ENCODE peak calls at places on chromosomes 4 and X, in six cellular contexts. One of them, this sample, is unnamed.

GRCh38 chr4:123869517-123870282 is 473.1 kb downstream of the SPRY1 start:
- DNase-seq in neural progenitor cell: no peak
- DNase-seq in fibroblast of the aortic adventitia: no peak
- DNase-seq in breast epithelium: no peak
- DNase-seq in HL-60: no peak
- DNase-seq in B cell: no peak
- DNase-seq in this sample: no peak

GRCh38 chr4:39970559-39971270 is 7.0 kb downstream of the PDS5A start:
- DNase-seq in neural progenitor cell: peak; percentile 1
- DNase-seq in fibroblast of the aortic adventitia: no peak
- DNase-seq in breast epithelium: no peak
- DNase-seq in HL-60: no peak
- DNase-seq in B cell: no peak
- DNase-seq in this sample: no peak

GRCh38 chr4:77104405-77105292 is 28.9 kb upstream of the CCNI start:
- DNase-seq in neural progenitor cell: no peak
- DNase-seq in fibroblast of the aortic adventitia: peak; percentile 32
- DNase-seq in breast epithelium: peak; percentile 94
- DNase-seq in HL-60: no peak
- DNase-seq in B cell: no peak
- DNase-seq in this sample: no peak

GRCh38 chr4:48645225-48645794 is 134.8 kb downstream of the FRYL start:
- DNase-seq in neural progenitor cell: no peak
- DNase-seq in fibroblast of the aortic adventitia: peak; percentile 62
- DNase-seq in breast epithelium: no peak
- DNase-seq in HL-60: no peak
- DNase-seq in B cell: no peak
- DNase-seq in this sample: no peak

GRCh38 chr4:94961420-94961819 is 203.7 kb downstream of the BMPR1B start:
- DNase-seq in neural progenitor cell: no peak
- DNase-seq in fibroblast of the aortic adventitia: peak; percentile 50
- DNase-seq in breast epithelium: no peak
- DNase-seq in HL-60: no peak
- DNase-seq in B cell: no peak
- DNase-seq in this sample: no peak

GRCh38 chrX:134469481-134469880 is 9.5 kb downstream of the HPRT1 start:
- DNase-seq in neural progenitor cell: no peak
- DNase-seq in fibroblast of the aortic adventitia: peak; percentile 48
- DNase-seq in breast epithelium: no peak
- DNase-seq in HL-60: no peak
- DNase-seq in B cell: no peak
- DNase-seq in this sample: no peak

GRCh38 chrX:100682939-100683338 is 38.9 kb downstream of the SRPX2 start:
- DNase-seq in neural progenitor cell: no peak
- DNase-seq in fibroblast of the aortic adventitia: no peak
- DNase-seq in breast epithelium: no peak
- DNase-seq in HL-60: no peak
- DNase-seq in B cell: no peak
- DNase-seq in this sample: no peak

GRCh38 chr4:86043755-86044592 is 315.9 kb downstream of the MAPK10 start:
- DNase-seq in neural progenitor cell: peak; percentile 51
- DNase-seq in fibroblast of the aortic adventitia: peak; percentile 81
- DNase-seq in breast epithelium: no peak
- DNase-seq in HL-60: no peak
- DNase-seq in B cell: peak; percentile 18
- DNase-seq in this sample: peak; percentile 8

GRCh38 chrX:10549280-10549679 is 71.1 kb downstream of the MID1 start:
- DNase-seq in neural progenitor cell: no peak
- DNase-seq in fibroblast of the aortic adventitia: no peak
- DNase-seq in breast epithelium: no peak
- DNase-seq in HL-60: no peak
- DNase-seq in B cell: no peak
- DNase-seq in this sample: no peak

GRCh38 chr4:153241970-153242847 is 38.0 kb downstream of the TRIM2 start:
- DNase-seq in neural progenitor cell: no peak
- DNase-seq in fibroblast of the aortic adventitia: no peak
- DNase-seq in breast epithelium: no peak
- DNase-seq in HL-60: no peak
- DNase-seq in B cell: no peak
- DNase-seq in this sample: no peak

GRCh38 chr4:93764647-93765246 is 63.8 kb upstream of the ATOH1 start:
- DNase-seq in neural progenitor cell: peak; percentile 55
- DNase-seq in fibroblast of the aortic adventitia: peak; percentile 56
- DNase-seq in breast epithelium: no peak
- DNase-seq in HL-60: no peak
- DNase-seq in B cell: peak; percentile 21
- DNase-seq in this sample: peak; percentile 38

GRCh38 chr4:23857353-23857752 is 32.5 kb downstream of the PPARGC1A start:
- DNase-seq in neural progenitor cell: no peak
- DNase-seq in fibroblast of the aortic adventitia: peak; percentile 11
- DNase-seq in breast epithelium: no peak
- DNase-seq in HL-60: no peak
- DNase-seq in B cell: no peak
- DNase-seq in this sample: no peak
- TF ChIP-seq CTCF in neural progenitor cell: peak; percentile 14
- TF ChIP-seq CTCF in fibroblast of the aortic adventitia: no peak
- TF ChIP-seq CTCF in breast epithelium: no peak
- TF ChIP-seq CTCF in HL-60: no peak
- TF ChIP-seq CTCF in B cell: no peak
- TF ChIP-seq CTCF in this sample: no peak

GRCh38 chr4:141306331-141306730 is 85.6 kb downstream of the ZNF330 start:
- DNase-seq in neural progenitor cell: no peak
- DNase-seq in fibroblast of the aortic adventitia: no peak
- DNase-seq in breast epithelium: no peak
- DNase-seq in HL-60: peak; percentile 2
- DNase-seq in B cell: no peak
- DNase-seq in this sample: no peak
- TF ChIP-seq CTCF in neural progenitor cell: no peak
- TF ChIP-seq CTCF in fibroblast of the aortic adventitia: no peak
- TF ChIP-seq CTCF in breast epithelium: no peak
- TF ChIP-seq CTCF in HL-60: no peak
- TF ChIP-seq CTCF in B cell: no peak
- TF ChIP-seq CTCF in this sample: no peak

GRCh38 chr4:55008166-55009056 is 117.0 kb downstream of the KDR start:
- DNase-seq in neural progenitor cell: peak; percentile 12
- DNase-seq in fibroblast of the aortic adventitia: no peak
- DNase-seq in breast epithelium: no peak
- DNase-seq in HL-60: no peak
- DNase-seq in B cell: no peak
- DNase-seq in this sample: peak; percentile 22
- TF ChIP-seq CTCF in neural progenitor cell: peak; percentile 52
- TF ChIP-seq CTCF in fibroblast of the aortic adventitia: peak; percentile 40
- TF ChIP-seq CTCF in breast epithelium: no peak
- TF ChIP-seq CTCF in HL-60: peak; percentile 24
- TF ChIP-seq CTCF in B cell: no peak
- TF ChIP-seq CTCF in this sample: no peak

GRCh38 chrX:41973208-41973607 is 49.9 kb upstream of the CASK start:
- DNase-seq in neural progenitor cell: no peak
- DNase-seq in fibroblast of the aortic adventitia: no peak
- DNase-seq in breast epithelium: no peak
- DNase-seq in HL-60: no peak
- DNase-seq in B cell: no peak
- DNase-seq in this sample: no peak

GRCh38 chrX:41971346-41971745 is 48.0 kb upstream of the CASK start:
- DNase-seq in neural progenitor cell: no peak
- DNase-seq in fibroblast of the aortic adventitia: no peak
- DNase-seq in breast epithelium: no peak
- DNase-seq in HL-60: no peak
- DNase-seq in B cell: no peak
- DNase-seq in this sample: no peak

DNA sequence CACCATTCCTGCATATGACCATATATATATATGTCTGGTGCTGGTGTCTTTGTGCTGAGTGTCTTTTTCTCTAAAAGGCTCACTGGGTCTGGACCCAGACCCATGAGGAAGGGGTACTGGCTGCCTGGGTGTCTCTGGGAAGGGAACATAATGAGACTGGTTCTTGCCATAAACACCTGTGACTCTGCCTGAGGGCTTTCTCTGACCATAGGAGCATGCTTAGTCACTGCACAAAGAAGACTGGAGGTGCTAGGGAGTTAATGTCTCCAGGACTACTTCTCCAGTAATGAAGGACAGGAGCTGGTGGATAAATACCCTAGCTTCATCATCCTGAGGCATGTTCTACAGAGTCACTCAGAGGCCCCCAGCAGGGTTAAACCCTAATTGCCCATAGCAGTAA is 47.1 kb upstream of the CASK start:
- DNase-seq in neural progenitor cell: no peak
- DNase-seq in fibroblast of the aortic adventitia: no peak
- DNase-seq in breast epithelium: no peak
- DNase-seq in HL-60: no peak
- DNase-seq in B cell: no peak
- DNase-seq in this sample: no peak
- TF ChIP-seq CTCF in neural progenitor cell: no peak
- TF ChIP-seq CTCF in fibroblast of the aortic adventitia: no peak
- TF ChIP-seq CTCF in breast epithelium: no peak
- TF ChIP-seq CTCF in HL-60: no peak
- TF ChIP-seq CTCF in B cell: no peak
- TF ChIP-seq CTCF in this sample: no peak

DNA sequence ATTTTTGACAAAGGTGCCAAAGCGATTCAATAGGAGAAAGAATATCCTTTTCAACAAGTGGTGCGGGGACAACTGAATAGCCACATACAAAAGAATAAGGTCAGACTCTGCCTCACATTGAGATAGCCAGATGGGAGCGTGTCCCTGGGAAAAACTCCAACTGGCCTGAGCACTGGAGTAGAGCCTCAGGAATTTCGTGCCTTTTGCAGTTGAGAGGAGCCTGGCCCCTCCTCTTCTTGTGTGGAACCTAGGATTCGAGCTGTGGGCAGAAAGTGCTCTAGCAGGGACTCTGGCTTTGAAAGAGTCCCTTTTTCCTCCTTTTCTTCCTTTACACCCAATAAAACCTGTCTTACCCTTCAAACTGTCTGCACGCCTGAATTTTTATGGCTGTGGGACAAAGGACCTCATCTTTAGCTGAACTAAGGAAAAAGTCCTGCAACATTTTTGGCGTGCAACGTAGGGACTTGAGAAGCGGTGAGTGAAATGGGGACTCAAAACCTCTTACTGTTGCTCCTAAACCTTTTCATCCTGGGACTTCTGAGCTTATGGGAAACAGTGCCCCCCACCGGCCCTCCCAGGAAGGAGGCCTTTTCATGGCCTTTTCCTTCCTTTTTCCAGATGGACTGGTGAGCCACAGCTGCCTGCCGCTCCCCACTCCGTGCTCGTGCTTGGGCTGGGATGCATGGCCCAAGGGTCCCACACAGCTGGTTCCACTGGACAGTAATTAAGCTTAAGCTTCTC is 68.6 kb downstream of the BMP15 start:
- DNase-seq in neural progenitor cell: peak; percentile 18
- DNase-seq in fibroblast of the aortic adventitia: no peak
- DNase-seq in breast epithelium: no peak
- DNase-seq in HL-60: no peak
- DNase-seq in B cell: no peak
- DNase-seq in this sample: no peak
- TF ChIP-seq CTCF in neural progenitor cell: peak; percentile 28
- TF ChIP-seq CTCF in fibroblast of the aortic adventitia: no peak
- TF ChIP-seq CTCF in breast epithelium: no peak
- TF ChIP-seq CTCF in HL-60: no peak
- TF ChIP-seq CTCF in B cell: no peak
- TF ChIP-seq CTCF in this sample: no peak

GRCh38 chr4:62709618-62710252 is 1509.6 kb downstream of the ADGRL3 start:
- DNase-seq in neural progenitor cell: peak; percentile 57
- DNase-seq in fibroblast of the aortic adventitia: peak; percentile 11
- DNase-seq in breast epithelium: no peak
- DNase-seq in HL-60: peak; percentile 5
- DNase-seq in B cell: no peak
- DNase-seq in this sample: peak; percentile 8
- TF ChIP-seq CTCF in neural progenitor cell: peak; percentile 88
- TF ChIP-seq CTCF in fibroblast of the aortic adventitia: no peak
- TF ChIP-seq CTCF in breast epithelium: no peak
- TF ChIP-seq CTCF in HL-60: peak; percentile 26
- TF ChIP-seq CTCF in B cell: no peak
- TF ChIP-seq CTCF in this sample: peak; percentile 35

This sample was measured in GM10248.